ENCODE peak calls at places on chromosomes 2 and 18, in six cellular contexts. I is neuronal stem cell, F is trophoblast cell, Y is IMR-90, O is H1, M is mesenchymal stem cell. Z is an unnamed sample.

GRCh38 chr2:86097114-86097896 is 8.4 kb downstream of the POLR1A start:
- DNase-seq in M (no peak), Y (no peak), I (no peak), O (no peak), F (no peak), Z (no peak)

GRCh38 chr2:190910341-190911136 is 29.9 kb downstream of the GLS start:
- DNase-seq in I (no peak), Y (peak; percentile 53), O (no peak), F (peak; percentile 30), M (peak; percentile 71), Z (no peak)

GRCh38 chr2:103738108-103738507 is 976.3 kb downstream of the TMEM182 start:
- DNase-seq in Y (no peak), F (no peak), I (no peak), O (no peak), M (no peak), Z (no peak)

GRCh38 chr2:131130298-131130596 is 25.1 kb downstream of the PLEKHB2 start:
- DNase-seq in O (no peak), M (no peak), I (no peak), F (no peak), Y (no peak), Z (no peak)

GRCh38 chr18:48612511-48612910 is 73.7 kb downstream of the CTIF start:
- DNase-seq in F (no peak), O (no peak), I (no peak), M (no peak), Y (no peak), Z (no peak)

GRCh38 chr18:46278481-46279465 is 174.6 kb downstream of the HAUS1 start:
- DNase-seq in F (peak; percentile 63), O (no peak), Y (peak; percentile 74), M (peak; percentile 54), I (no peak), Z (no peak)

GRCh38 chr2:176582990-176583481 is 313.8 kb downstream of the MTX2 start:
- DNase-seq in I (no peak), Y (peak; percentile 97), M (peak; percentile 91), F (peak; percentile 55), O (no peak), Z (no peak)

GRCh38 chr2:36478332-36478738 is 119.6 kb downstream of the FEZ2 start:
- DNase-seq in Y (peak; percentile 96), M (peak; percentile 77), I (no peak), F (peak; percentile 74), O (no peak), Z (no peak)

GRCh38 chr18:35097763-35098162 is 56.5 kb downstream of the MAPRE2 start:
- DNase-seq in F (no peak), I (no peak), O (no peak), Y (no peak), M (no peak), Z (no peak)

GRCh38 chr2:188443207-188443606 is 151.5 kb downstream of the GULP1 start:
- DNase-seq in I (no peak), O (no peak), Y (no peak), F (no peak), M (no peak), Z (no peak)

GRCh38 chr2:220081171-220081570 is 453.7 kb downstream of the SLC4A3 start:
- DNase-seq in I (no peak), Y (no peak), M (no peak), F (no peak), O (no peak), Z (no peak)

GRCh38 chr2:182586426-182586825 is 129.6 kb upstream of the DNAJC10 start:
- DNase-seq in O (no peak), Y (no peak), I (no peak), M (no peak), F (no peak), Z (no peak)

GRCh38 chr2:241569831-241570281 is 11.3 kb downstream of the BOK start:
- DNase-seq in O (no peak), Y (no peak), M (no peak), F (peak; percentile 64), I (no peak), Z (peak; percentile 31)

GRCh38 chr18:30679285-30679930 is 363.1 kb downstream of the DSC3 start:
- DNase-seq in I (no peak), F (no peak), M (no peak), O (no peak), Y (no peak), Z (no peak)

GRCh38 chr2:127080226-127080940 is 26.6 kb downstream of the BIN1 start:
- DNase-seq in Y (no peak), O (no peak), I (no peak), M (no peak), F (no peak), Z (no peak)

GRCh38 chr2:190336420-190336819 is 7.0 kb upstream of the INPP1 start:
- DNase-seq in I (no peak), Y (no peak), F (no peak), O (no peak), M (no peak), Z (no peak)

GRCh38 chr18:32175265-32175664 is 14.6 kb upstream of the MEP1B start:
- DNase-seq in Y (no peak), F (no peak), O (no peak), I (no peak), M (no peak), Z (no peak)

GRCh38 chr2:241812730-241813079 is 3.7 kb downstream of the NEU4 start:
- DNase-seq in Y (no peak), I (no peak), M (no peak), O (no peak), F (no peak), Z (no peak)

GRCh38 chr2:201827621-201828020 is 21.3 kb downstream of the CDK15 start:
- DNase-seq in Y (peak; percentile 75), I (no peak), O (no peak), F (no peak), M (no peak), Z (no peak)

GRCh38 chr2:54476852-54477251 is 20.7 kb downstream of the SPTBN1 start:
- DNase-seq in F (no peak), Y (peak; percentile 55), O (no peak), M (no peak), I (no peak), Z (no peak)

GRCh38 chr2:1448009-1448408 is 34.7 kb downstream of the TPO start:
- DNase-seq in Y (no peak), F (no peak), O (no peak), I (no peak), M (no peak), Z (no peak)

GRCh38 chr2:101496279-101496678 is 21.4 kb upstream of the RFX8 start:
- DNase-seq in Y (no peak), F (peak; percentile 70), O (no peak), I (no peak), M (no peak), Z (no peak)

GRCh38 chr2:111975053-111975552 is 76.7 kb downstream of the MERTK start:
- DNase-seq in I (no peak), M (peak; percentile 92), F (peak; percentile 97), Y (peak; percentile 95), O (peak; percentile 23), Z (no peak)

GRCh38 chr2:119488245-119489182 is 35.8 kb downstream of the SCTR start:
- DNase-seq in F (no peak), O (no peak), M (no peak), Y (no peak), I (no peak), Z (no peak)

GRCh38 chr2:119489232-119489952 is 34.9 kb downstream of the SCTR start:
- DNase-seq in M (no peak), F (no peak), Y (no peak), O (no peak), I (no peak), Z (no peak)

GRCh38 chr2:119490106-119490505 is 34.2 kb downstream of the SCTR start:
- DNase-seq in M (no peak), F (no peak), Y (no peak), O (no peak), I (no peak), Z (no peak)

GRCh38 chr2:119491776-119492525 is 32.3 kb downstream of the SCTR start:
- DNase-seq in M (peak; percentile 57), O (no peak), F (peak; percentile 97), I (no peak), Y (peak; percentile 71), Z (no peak)

DNA sequence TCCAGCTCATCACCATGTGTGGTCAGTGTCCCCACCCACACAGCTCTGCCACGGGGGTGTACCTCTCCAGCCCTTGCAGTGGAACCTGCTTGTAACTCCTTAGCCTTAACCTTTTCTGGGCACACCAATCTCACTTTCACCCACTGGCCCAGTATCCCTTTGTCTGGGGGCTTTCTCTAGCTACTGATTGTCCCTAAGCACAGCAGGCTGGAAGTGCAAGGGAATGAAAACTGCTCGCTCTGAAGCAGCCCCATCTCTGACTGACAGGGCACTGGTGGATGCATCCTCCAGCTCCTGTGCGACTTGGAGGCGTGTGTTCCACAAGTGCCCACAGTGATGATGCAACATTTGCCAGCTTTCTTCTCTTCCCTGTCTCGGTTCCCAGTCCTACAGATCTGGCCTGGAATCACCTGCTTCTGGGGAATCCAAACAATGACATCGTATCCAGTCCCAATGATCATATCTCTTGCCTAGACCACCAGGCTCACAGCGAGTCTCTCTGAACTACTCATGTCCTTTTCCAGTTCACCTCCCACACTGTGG is 33.6 kb downstream of the SCTR start:
- DNase-seq in F (no peak), I (no peak), O (no peak), M (no peak), Y (no peak), Z (no peak)
- H2AK5ac ChIP-seq in F (peak overlapping the region; percentile 26), I (no peak overlapping the region), O (peak overlapping the region; percentile 56), M (peak overlapping the region; percentile 97), Y (no peak overlapping the region), Z (no peak overlapping the region)

GRCh38 chr18:54357082-54357659 is 487 bp downstream of the STARD6 start:
- DNase-seq in Y (peak; percentile 1), I (no peak), M (no peak), O (no peak), F (no peak), Z (no peak)
- H3K14ac ChIP-seq in Y (peak overlapping the region; percentile 87), I (no peak overlapping the region), M (no peak overlapping the region), O (no peak overlapping the region), F (peak overlapping the region; percentile 32), Z (peak overlapping the region; percentile 56)

GRCh38 chr18:3667255-3668137 is 217.5 kb downstream of the TGIF1 start:
- DNase-seq in M (no peak), I (no peak), Y (no peak), O (no peak), F (no peak), Z (no peak)
- H2AK5ac ChIP-seq in M (peak overlapping the region; percentile 96), I (no peak overlapping the region), Y (peak overlapping the region; percentile 28), O (no peak overlapping the region), F (peak overlapping the region; percentile 68), Z (no peak overlapping the region)

GRCh38 chr18:8991131-8991530 is 111.4 kb upstream of the NDUFV2 start:
- DNase-seq in M (no peak), O (no peak), Y (no peak), F (no peak), I (no peak), Z (no peak)
- H3K14ac ChIP-seq in M (no peak overlapping the region), O (no peak overlapping the region), Y (peak overlapping the region; percentile 83), F (no peak overlapping the region), I (no peak overlapping the region), Z (no peak overlapping the region)

GRCh38 chr2:81996332-81996731 is 1691.8 kb upstream of the LRRTM1 start:
- DNase-seq in F (no peak), M (no peak), I (no peak), Y (no peak), O (no peak), Z (no peak)

GRCh38 chr2:82007051-82007664 is 1702.6 kb upstream of the LRRTM1 start:
- DNase-seq in I (no peak), Y (no peak), F (no peak), O (no peak), M (no peak), Z (no peak)

GRCh38 chr2:82001614-82002013 is 1697.1 kb upstream of the LRRTM1 start:
- DNase-seq in Y (no peak), O (no peak), M (no peak), F (no peak), I (no peak), Z (no peak)
- H2AK5ac ChIP-seq in Y (no peak overlapping the region), O (no peak overlapping the region), M (no peak overlapping the region), F (no peak overlapping the region), I (no peak overlapping the region), Z (no peak overlapping the region)

Z was measured in H9.